ENCODE peak calls at places on chromosomes 16 and 17, in seven cellular contexts. W is lower leg skin; M is T-helper 2 cell; B is T-helper 17 cell; Q is effector memory CD8-positive, alpha-beta T cell; H is neuronal stem cell; P is body of pancreas. R is an unnamed sample.

GRCh38 chr16:23359092-23359760 is 57.1 kb downstream of the SCNN1B start:
- DNase-seq in W (no peak), M (no peak), B (no peak), Q (no peak), H (no peak), P (no peak), R (no peak)

GRCh38 chr17:77638229-77638628 is 320.3 kb upstream of the TNRC6C start:
- DNase-seq in W (peak; percentile 60), M (no peak), B (no peak), Q (no peak), H (no peak), P (no peak), R (no peak)

GRCh38 chr17:81890447-81891302 is 711 bp downstream of the ALYREF start:
- DNase-seq in W (peak; percentile 85), M (no peak), B (no peak), Q (no peak), H (no peak), P (no peak), R (no peak)

GRCh38 chr16:1181715-1182671 is 29.1 kb downstream of the CACNA1H start:
- DNase-seq in W (no peak), M (no peak), B (no peak), Q (no peak), H (no peak), P (peak; percentile 80), R (no peak)

GRCh38 chr17:71383111-71383510 is 737.7 kb upstream of the SOX9 start:
- DNase-seq in W (no peak), M (no peak), B (no peak), Q (no peak), H (no peak), P (no peak), R (no peak)

GRCh38 chr17:45129940-45130639 is 2.2 kb downstream of the PLCD3 start:
- DNase-seq in W (no peak), M (no peak), B (no peak), Q (no peak), H (no peak), P (no peak), R (no peak)

GRCh38 chr17:63369233-63369632 is 76.9 kb downstream of the CYB561 start:
- DNase-seq in W (no peak), M (no peak), B (no peak), Q (no peak), H (no peak), P (no peak), R (no peak)

GRCh38 chr17:49001671-49002070 is 4.5 kb downstream of the IGF2BP1 start:
- DNase-seq in W (no peak), M (no peak), B (no peak), Q (no peak), H (no peak), P (no peak), R (no peak)

GRCh38 chr17:57493625-57494024 is 237.3 kb downstream of the MSI2 start:
- DNase-seq in W (no peak), M (no peak), B (no peak), Q (no peak), H (no peak), P (no peak), R (no peak)

GRCh38 chr16:73713817-73714495 is 582.7 kb upstream of the PSMD7 start:
- DNase-seq in W (no peak), M (no peak), B (no peak), Q (no peak), H (no peak), P (peak; percentile 5), R (no peak)

GRCh38 chr16:68086336-68086821 is 1.2 kb downstream of the NFATC3 start:
- DNase-seq in W (no peak), M (no peak), B (no peak), Q (no peak), H (no peak), P (no peak), R (no peak)

GRCh38 chr17:39704821-39705551 is 5.1 kb downstream of the ERBB2 start:
- DNase-seq in W (no peak), M (no peak), B (no peak), Q (no peak), H (no peak), P (peak; percentile 31), R (no peak)

GRCh38 chr17:14268264-14268663 is 31.6 kb upstream of the CDRT15 start:
- DNase-seq in W (no peak), M (no peak), B (no peak), Q (no peak), H (no peak), P (no peak), R (no peak)

GRCh38 chr17:43873815-43874214 is 26.8 kb downstream of the CD300LG start:
- DNase-seq in W (no peak), M (no peak), B (no peak), Q (no peak), H (no peak), P (no peak), R (no peak)

GRCh38 chr17:59428896-59429460 is 97.5 kb downstream of the YPEL2 start:
- DNase-seq in W (no peak), M (no peak), B (no peak), Q (no peak), H (no peak), P (no peak), R (no peak)

GRCh38 chr17:81071761-81072741 is 37.1 kb downstream of the BAIAP2 start:
- DNase-seq in W (no peak), M (no peak), B (no peak), Q (no peak), H (no peak), P (no peak), R (no peak)

GRCh38 chr16:2483160-2483559 is 8.2 kb downstream of the TBC1D24 start:
- DNase-seq in W (no peak), M (no peak), B (no peak), Q (no peak), H (no peak), P (no peak), R (peak; percentile 64)

GRCh38 chr16:28092721-28093382 is 29.3 kb upstream of the GSG1L start:
- DNase-seq in W (no peak), M (no peak), B (no peak), Q (no peak), H (no peak), P (no peak), R (no peak)

GRCh38 chr17:28330671-28331070 is 4.6 kb downstream of the IFT20 start:
- DNase-seq in W (peak; percentile 66), M (no peak), B (no peak), Q (no peak), H (no peak), P (no peak), R (no peak)

GRCh38 chr16:81553080-81553813 is 108.6 kb downstream of the CMIP start:
- DNase-seq in W (no peak), M (no peak), B (no peak), Q (no peak), H (no peak), P (no peak), R (no peak)

GRCh38 chr17:1197379-1197778 is 17.6 kb upstream of the ABR start:
- DNase-seq in W (peak; percentile 93), M (peak; percentile 12), B (no peak), Q (no peak), H (no peak), P (peak; percentile 67), R (no peak)

GRCh38 chr17:39928868-39929651 is 1.5 kb downstream of the LRRC3C start:
- DNase-seq in W (no peak), M (no peak), B (no peak), Q (no peak), H (no peak), P (peak; percentile 18), R (no peak)

GRCh38 chr17:3557768-3558583 is at the start of gene TRPV3:
- DNase-seq in W (peak; percentile 90), M (peak; percentile 34), B (peak; percentile 35), Q (peak; percentile 30), H (no peak), P (peak; percentile 60), R (no peak)

GRCh38 chr16:52453661-52454060 is 93.3 kb downstream of the TOX3 start:
- DNase-seq in W (no peak), M (no peak), B (no peak), Q (no peak), H (no peak), P (no peak), R (no peak)

GRCh38 chr17:34368455-34369195 is 5.6 kb upstream of the CCL1 start:
- DNase-seq in W (peak; percentile 54), M (no peak), B (no peak), Q (no peak), H (no peak), P (no peak), R (no peak)

GRCh38 chr16:1280783-1281182 is 24.9 kb downstream of the TPSD1 start:
- DNase-seq in W (no peak), M (no peak), B (no peak), Q (no peak), H (no peak), P (no peak), R (no peak)

R was measured in Right ventricle myocardium inferior.